ENCODE peak calls at places on chromosomes 7 and 10, in seven cellular contexts. R, G, Z, C, E, X and S are unnamed samples.

GRCh38 chr10:59303018-59303417 is 59.3 kb downstream of the FAM13C start:
- DNase-seq in R (no peak), C (no peak), G (no peak), E (no peak), Z (no peak), X (no peak), S (no peak)

GRCh38 chr10:1048349-1048731 is 579 bp downstream of the IDI1 start:
- DNase-seq in G (no peak), X (peak), R (no peak), C (no peak), Z (no peak), E (no peak), S (peak)

GRCh38 chr7:148483515-148483914 is 107.1 kb upstream of the C7orf33 start:
- DNase-seq in E (no peak), Z (no peak), G (no peak), R (no peak), X (no peak), C (no peak), S (no peak)

GRCh38 chr7:17617857-17618651 is 319.6 kb downstream of the AHR start:
- DNase-seq in R (no peak), E (no peak), G (no peak), C (no peak), Z (no peak), X (no peak), S (no peak)

GRCh38 chr7:86454753-86455152 is 189.0 kb upstream of the GRM3 start:
- DNase-seq in Z (no peak), R (no peak), E (no peak), C (no peak), X (no peak), G (no peak), S (no peak)

GRCh38 chr10:95267261-95267660 is 23.5 kb downstream of the PDLIM1 start:
- DNase-seq in G (no peak), C (no peak), E (no peak), R (no peak), X (no peak), Z (no peak), S (no peak)

GRCh38 chr7:145599376-145599775 is 517.2 kb upstream of the CNTNAP2 start:
- DNase-seq in G (no peak), E (no peak), C (no peak), R (no peak), X (no peak), Z (no peak), S (no peak)

GRCh38 chr10:132574783-132575319 is 37.3 kb downstream of the INPP5A start:
- DNase-seq in R (no peak), Z (no peak), C (no peak), G (no peak), X (no peak), E (no peak), S (no peak)

GRCh38 chr10:123284022-123284421 is 129.8 kb downstream of the BUB3 start:
- DNase-seq in R (no peak), G (peak), Z (no peak), C (peak), E (no peak), X (peak), S (no peak)

GRCh38 chr10:13001887-13002212 is 337 bp upstream of the CCDC3 start:
- DNase-seq in R (no peak), G (no peak), E (no peak), Z (no peak), X (no peak), C (no peak), S (no peak)

GRCh38 chr7:73622527-73622908 is 1.8 kb downstream of the MLXIPL start:
- DNase-seq in C (no peak), Z (no peak), R (no peak), E (no peak), X (no peak), G (no peak), S (no peak)

GRCh38 chr10:100482834-100483185 is 20.0 kb downstream of the WNT8B start:
- DNase-seq in C (no peak), Z (no peak), R (no peak), E (no peak), G (no peak), X (no peak), S (no peak)

GRCh38 chr7:768881-769504 is 41.9 kb upstream of the PRKAR1B start:
- DNase-seq in E (no peak), Z (peak), X (no peak), R (no peak), C (peak), G (no peak), S (peak)

GRCh38 chr7:67937717-67938191 is 941.1 kb downstream of the TYW1 start:
- DNase-seq in R (no peak), C (no peak), X (no peak), G (no peak), Z (no peak), E (no peak), S (no peak)

GRCh38 chr7:150981644-150982043 is 3.5 kb upstream of the KCNH2 start:
- DNase-seq in C (no peak), Z (no peak), R (no peak), E (no peak), X (no peak), G (no peak), S (no peak)

GRCh38 chr7:27964840-27965239 is 215.8 kb downstream of the JAZF1 start:
- DNase-seq in E (no peak), Z (no peak), C (no peak), R (no peak), X (no peak), G (no peak), S (no peak)

GRCh38 chr10:91194497-91195179 is 25.8 kb upstream of the PCGF5 start:
- DNase-seq in G (no peak), E (no peak), X (no peak), Z (no peak), R (no peak), C (no peak), S (no peak)

GRCh38 chr7:1144269-1144771 is 15.7 kb downstream of the ZFAND2A start:
- DNase-seq in E (no peak), X (peak), R (peak), C (no peak), Z (peak), G (no peak), S (peak)

GRCh38 chr7:3234051-3234450 is 67.0 kb upstream of the SDK1 start:
- DNase-seq in X (no peak), R (no peak), Z (no peak), E (no peak), C (no peak), G (no peak), S (no peak)

GRCh38 chr7:3233301-3233700 is 67.8 kb upstream of the SDK1 start:
- DNase-seq in X (no peak), E (no peak), C (no peak), Z (no peak), R (no peak), G (no peak), S (no peak)

GRCh38 chr7:3232228-3232627 is 68.8 kb upstream of the SDK1 start:
- DNase-seq in R (no peak), Z (no peak), X (no peak), E (no peak), G (no peak), C (no peak), S (no peak)

GRCh38 chr7:3229904-3230470 is 71.1 kb upstream of the SDK1 start:
- DNase-seq in X (no peak), R (no peak), C (no peak), G (no peak), E (no peak), Z (no peak), S (no peak)

GRCh38 chr7:3230908-3231307 is 70.1 kb upstream of the SDK1 start:
- DNase-seq in C (no peak), E (no peak), R (no peak), X (no peak), G (no peak), Z (no peak), S (no peak)
- TF ChIP-seq MAX in C (no peak), E (no peak), R (no peak), X (no peak), G (no peak), Z (no peak), S (no peak)

GRCh38 chr7:51340936-51341335 is 24.3 kb upstream of the COBL start:
- DNase-seq in X (no peak), E (no peak), C (no peak), R (no peak), Z (no peak), G (no peak), S (no peak)

GRCh38 chr7:51350195-51350896 is 33.7 kb upstream of the COBL start:
- DNase-seq in Z (no peak), E (no peak), C (no peak), R (no peak), G (peak), X (peak), S (no peak)

GRCh38 chr7:51351661-51352060 is 35.1 kb upstream of the COBL start:
- DNase-seq in G (no peak), C (no peak), E (no peak), R (no peak), X (no peak), Z (no peak), S (no peak)

GRCh38 chr7:51344406-51344805 is 27.8 kb upstream of the COBL start:
- DNase-seq in Z (no peak), G (no peak), C (no peak), R (no peak), E (no peak), X (peak), S (no peak)

GRCh38 chr7:51346136-51346535 is 29.5 kb upstream of the COBL start:
- DNase-seq in E (no peak), X (no peak), Z (no peak), C (no peak), G (no peak), R (no peak), S (no peak)
- H3K9ac ChIP-seq in E (no peak), X (no peak), Z (no peak), C (no peak), G (no peak), R (no peak), S (no peak)

GRCh38 chr7:121126801-121127534 is 138.5 kb downstream of the CPED1 start:
- DNase-seq in R (peak), G (peak), Z (no peak), C (no peak), E (no peak), X (no peak), S (peak)
- TF ChIP-seq MAX in R (no peak), G (no peak), Z (no peak), C (no peak), E (no peak), X (no peak), S (no peak)

GRCh38 chr10:4129866-4130455 is 345.0 kb upstream of the KLF6 start:
- DNase-seq in Z (no peak), R (peak), C (no peak), G (no peak), X (no peak), E (no peak), S (no peak)

GRCh38 chr10:4130685-4131084 is 345.7 kb upstream of the KLF6 start:
- DNase-seq in X (no peak), C (no peak), E (no peak), G (no peak), R (peak), Z (no peak), S (no peak)

GRCh38 chr10:4134701-4135100 is 349.7 kb upstream of the KLF6 start:
- DNase-seq in G (no peak), Z (no peak), X (no peak), E (no peak), C (no peak), R (no peak), S (no peak)

GRCh38 chr10:4131407-4132215 is 346.6 kb upstream of the KLF6 start:
- DNase-seq in E (peak), X (no peak), Z (no peak), R (peak), G (no peak), C (no peak), S (no peak)

DNA sequence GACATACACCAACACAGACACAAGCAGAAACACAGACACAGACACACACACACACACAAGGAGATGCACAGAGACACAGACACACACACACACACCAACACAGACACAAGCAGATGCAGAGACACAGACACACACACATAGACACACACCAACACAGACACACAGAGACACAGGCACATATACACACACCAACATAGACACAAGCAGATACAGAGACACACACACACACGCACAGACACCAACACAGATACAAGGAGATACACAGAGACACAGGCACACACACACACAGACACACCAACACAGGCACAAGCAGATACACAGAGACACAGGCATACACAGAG is 347.2 kb upstream of the KLF6 start:
- DNase-seq in X (no peak), Z (no peak), C (no peak), G (no peak), R (no peak), E (no peak), S (no peak)
- H3K9ac ChIP-seq in X (no peak), Z (no peak), C (no peak), G (no peak), R (no peak), E (no peak), S (peak)